ENCODE peak calls at places on chromosome 16, in four cellular contexts. W is left ventricle myocardium inferior, C is T47D, I is AG04449. E is an unnamed sample.

GRCh38 chr16:3195975-3196374 is 8.0 kb downstream of the OR1F1 start:
- DNase-seq in W (no peak), C (no peak), I (no peak), E (no peak)

GRCh38 chr16:24539850-24540484 is 601 bp downstream of the RBBP6 start:
- DNase-seq in W (peak), C (peak), I (no peak), E (peak)

GRCh38 chr16:35208001-35208935 is 1748.9 kb downstream of the TP53TG3F start:
- DNase-seq in W (no peak), C (peak), I (no peak), E (no peak)

GRCh38 chr16:62692685-62693084 is 656.4 kb upstream of the CDH8 start:
- DNase-seq in W (no peak), C (no peak), I (no peak), E (no peak)

GRCh38 chr16:89581045-89581695 is 5.6 kb downstream of the CPNE7 start:
- DNase-seq in W (no peak), C (no peak), I (peak), E (no peak)

GRCh38 chr16:12207939-12208338 is 231.4 kb downstream of the SNX29 start:
- DNase-seq in W (no peak), C (peak), I (no peak), E (no peak)

GRCh38 chr16:87496101-87496801 is 3.4 kb upstream of the ZCCHC14 start:
- DNase-seq in W (no peak), C (no peak), I (no peak), E (no peak)

GRCh38 chr16:85171809-85172464 is 59.7 kb upstream of the CIBAR2 start:
- DNase-seq in W (no peak), C (no peak), I (no peak), E (peak)

GRCh38 chr16:15033309-15033707 is 22.6 kb downstream of the NTAN1 start:
- DNase-seq in W (peak), C (no peak), I (no peak), E (no peak)

GRCh38 chr16:84055801-84056634 is 13.4 kb upstream of the SLC38A8 start:
- DNase-seq in W (no peak), C (no peak), I (no peak), E (peak)

GRCh38 chr16:84911490-84912216 is 91.9 kb downstream of the CRISPLD2 start:
- DNase-seq in W (no peak), C (no peak), I (no peak), E (no peak)

GRCh38 chr16:7185179-7185578 is 147.5 kb upstream of the RBFOX1 start:
- DNase-seq in W (no peak), C (no peak), I (no peak), E (no peak)

GRCh38 chr16:87190288-87191240 is 126.6 kb downstream of the C16orf95 start:
- DNase-seq in W (no peak), C (peak), I (no peak), E (peak)

GRCh38 chr16:83958842-83959565 is 6.0 kb downstream of the OSGIN1 start:
- DNase-seq in W (no peak), C (no peak), I (no peak), E (no peak)